ENCODE peak calls at places on chromosomes 16 and 17, in six cellular contexts. One of them, this sample, is unnamed. For H3K4me1, the result is how much of the 10 kb centered on the place peaks cover.

GRCh38 chr17:77375526-77375916 is 234.8 kb downstream of the SEC14L1 start:
- DNase-seq in A549: no peak
- DNase-seq in tibial nerve: no peak
- DNase-seq in lung: no peak
- DNase-seq in Peyer's patch: no peak
- DNase-seq in neural progenitor cell: no peak
- DNase-seq in this sample: no peak

GRCh38 chr17:1553354-1554266 is 9.0 kb downstream of the PITPNA start:
- DNase-seq in A549: no peak
- DNase-seq in tibial nerve: no peak
- DNase-seq in lung: no peak
- DNase-seq in Peyer's patch: no peak
- DNase-seq in neural progenitor cell: no peak
- DNase-seq in this sample: no peak

GRCh38 chr17:12402963-12403622 is 262.6 kb upstream of the MYOCD start:
- DNase-seq in A549: peak
- DNase-seq in tibial nerve: no peak
- DNase-seq in lung: no peak
- DNase-seq in Peyer's patch: no peak
- DNase-seq in neural progenitor cell: no peak
- DNase-seq in this sample: no peak

GRCh38 chr16:47779201-47780016 is 318.3 kb downstream of the PHKB start:
- DNase-seq in A549: no peak
- DNase-seq in tibial nerve: no peak
- DNase-seq in lung: no peak
- DNase-seq in Peyer's patch: no peak
- DNase-seq in neural progenitor cell: no peak
- DNase-seq in this sample: no peak

GRCh38 chr16:79592150-79592549 is 8.4 kb downstream of the MAF start:
- DNase-seq in A549: no peak
- DNase-seq in tibial nerve: no peak
- DNase-seq in lung: no peak
- DNase-seq in Peyer's patch: no peak
- DNase-seq in neural progenitor cell: no peak
- DNase-seq in this sample: no peak

GRCh38 chr17:40293363-40293762 is 5.7 kb downstream of the CDC6 start:
- DNase-seq in A549: no peak
- DNase-seq in tibial nerve: no peak
- DNase-seq in lung: no peak
- DNase-seq in Peyer's patch: peak
- DNase-seq in neural progenitor cell: no peak
- DNase-seq in this sample: no peak

GRCh38 chr16:89691231-89691985 is 4.9 kb downstream of the CDK10 start:
- DNase-seq in A549: no peak
- DNase-seq in tibial nerve: no peak
- DNase-seq in lung: no peak
- DNase-seq in Peyer's patch: no peak
- DNase-seq in neural progenitor cell: no peak
- DNase-seq in this sample: no peak

GRCh38 chr17:12254460-12254859 is 233.8 kb downstream of the MAP2K4 start:
- DNase-seq in A549: no peak
- DNase-seq in tibial nerve: no peak
- DNase-seq in lung: no peak
- DNase-seq in Peyer's patch: no peak
- DNase-seq in neural progenitor cell: no peak
- DNase-seq in this sample: no peak

GRCh38 chr16:96935-97381 is 18.9 kb downstream of the MPG start:
- DNase-seq in A549: peak
- DNase-seq in tibial nerve: peak
- DNase-seq in lung: peak
- DNase-seq in Peyer's patch: peak
- DNase-seq in neural progenitor cell: peak
- DNase-seq in this sample: peak

GRCh38 chr17:4003501-4004421 is 39.5 kb upstream of the ATP2A3 start:
- DNase-seq in A549: no peak
- DNase-seq in tibial nerve: no peak
- DNase-seq in lung: no peak
- DNase-seq in Peyer's patch: peak
- DNase-seq in neural progenitor cell: peak
- DNase-seq in this sample: no peak

GRCh38 chr17:53932386-53932785 is 109.7 kb downstream of the KIF2B start:
- DNase-seq in A549: no peak
- DNase-seq in tibial nerve: no peak
- DNase-seq in lung: no peak
- DNase-seq in Peyer's patch: no peak
- DNase-seq in neural progenitor cell: no peak
- DNase-seq in this sample: no peak

GRCh38 chr17:74217036-74217725 is 3.8 kb downstream of the TTYH2 start:
- DNase-seq in A549: no peak
- DNase-seq in tibial nerve: no peak
- DNase-seq in lung: no peak
- DNase-seq in Peyer's patch: no peak
- DNase-seq in neural progenitor cell: no peak
- DNase-seq in this sample: no peak
- TF ChIP-seq CTCF in A549: no peak
- TF ChIP-seq CTCF in tibial nerve: no peak
- TF ChIP-seq CTCF in lung: no peak
- TF ChIP-seq CTCF in Peyer's patch: no peak
- TF ChIP-seq CTCF in neural progenitor cell: no peak
- TF ChIP-seq CTCF in this sample: no peak

DNA sequence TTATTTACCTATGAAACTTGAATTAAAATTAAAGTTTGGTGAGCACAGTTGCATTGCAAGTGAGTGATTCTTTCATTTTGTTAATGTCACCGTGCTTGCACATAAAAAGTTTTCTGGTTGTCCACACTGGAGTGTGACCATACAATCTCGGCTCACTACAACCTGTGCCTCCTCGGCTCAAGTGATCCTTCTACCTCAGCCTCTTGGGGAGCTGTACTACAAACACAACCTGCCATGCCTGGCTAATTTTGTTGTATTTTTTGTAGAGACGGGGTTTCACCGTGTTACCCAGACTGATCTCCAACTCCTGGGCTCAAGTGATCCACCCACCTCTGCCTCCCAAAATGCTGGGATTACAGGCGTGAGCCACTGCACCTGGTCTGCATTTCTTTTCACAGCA is 50.1 kb upstream of the ADCY7 start:
- DNase-seq in A549: no peak
- DNase-seq in tibial nerve: no peak
- DNase-seq in lung: no peak
- DNase-seq in Peyer's patch: no peak
- DNase-seq in neural progenitor cell: no peak
- DNase-seq in this sample: no peak
- H3K4me1 ChIP-seq in A549: under half
- H3K4me1 ChIP-seq in tibial nerve: under half
- H3K4me1 ChIP-seq in lung: under half
- H3K4me1 ChIP-seq in Peyer's patch: under half
- H3K4me1 ChIP-seq in neural progenitor cell: under half
- H3K4me1 ChIP-seq in this sample: under half

GRCh38 chr17:59723041-59723440 is 15.6 kb downstream of the VMP1 start:
- DNase-seq in A549: no peak
- DNase-seq in tibial nerve: no peak
- DNase-seq in lung: no peak
- DNase-seq in Peyer's patch: no peak
- DNase-seq in neural progenitor cell: no peak
- DNase-seq in this sample: no peak

GRCh38 chr17:59727817-59728533 is 20.5 kb downstream of the VMP1 start:
- DNase-seq in A549: no peak
- DNase-seq in tibial nerve: no peak
- DNase-seq in lung: no peak
- DNase-seq in Peyer's patch: no peak
- DNase-seq in neural progenitor cell: no peak
- DNase-seq in this sample: no peak

GRCh38 chr17:59723607-59724006 is 16.2 kb downstream of the VMP1 start:
- DNase-seq in A549: no peak
- DNase-seq in tibial nerve: no peak
- DNase-seq in lung: no peak
- DNase-seq in Peyer's patch: no peak
- DNase-seq in neural progenitor cell: no peak
- DNase-seq in this sample: no peak

GRCh38 chr17:59722623-59723022 is 15.2 kb downstream of the VMP1 start:
- DNase-seq in A549: no peak
- DNase-seq in tibial nerve: no peak
- DNase-seq in lung: no peak
- DNase-seq in Peyer's patch: no peak
- DNase-seq in neural progenitor cell: no peak
- DNase-seq in this sample: no peak

DNA sequence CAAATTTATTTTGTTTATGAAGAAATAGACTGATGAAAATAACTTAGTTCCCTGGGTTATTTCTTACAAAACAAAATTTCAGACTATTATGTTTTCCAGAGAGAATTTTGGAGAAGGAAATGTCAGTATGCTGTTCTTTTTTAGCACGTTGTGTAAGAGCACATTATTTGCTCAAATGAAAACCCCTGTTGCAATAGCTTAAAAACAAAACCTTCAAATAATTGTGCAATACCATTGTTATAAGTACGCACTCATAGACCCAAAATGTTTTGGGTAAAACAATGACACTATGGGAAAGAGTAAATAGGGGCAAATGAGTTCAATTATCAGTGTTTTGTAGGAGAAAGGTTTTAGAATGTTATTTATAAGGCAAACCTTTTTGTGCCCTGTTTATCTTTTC is 18.2 kb downstream of the VMP1 start:
- DNase-seq in A549: no peak
- DNase-seq in tibial nerve: no peak
- DNase-seq in lung: no peak
- DNase-seq in Peyer's patch: no peak
- DNase-seq in neural progenitor cell: no peak
- DNase-seq in this sample: no peak
- H3K27ac ChIP-seq in A549: peak
- H3K27ac ChIP-seq in tibial nerve: no peak
- H3K27ac ChIP-seq in lung: no peak
- H3K27ac ChIP-seq in Peyer's patch: peak
- H3K27ac ChIP-seq in neural progenitor cell: no peak
- H3K27ac ChIP-seq in this sample: peak

DNA sequence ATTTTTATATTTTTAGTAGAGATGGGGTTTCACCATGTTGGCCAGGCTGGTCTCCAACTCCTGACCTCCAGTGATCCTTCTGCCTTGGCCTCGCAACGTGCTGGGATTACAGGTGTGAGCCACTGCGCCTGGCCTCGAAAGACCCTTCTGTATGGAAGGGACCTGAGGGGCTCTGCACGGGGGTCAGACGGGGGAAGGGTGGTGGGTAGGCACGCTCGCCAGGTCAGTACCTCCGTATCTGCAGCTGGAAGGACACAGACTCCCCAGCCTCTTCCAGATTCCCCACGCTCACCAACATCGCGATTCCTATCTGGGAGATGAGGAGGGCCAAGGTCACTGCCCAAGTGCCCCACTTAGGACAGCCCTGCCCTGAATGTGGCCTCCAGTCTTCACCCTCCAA is 12.7 kb downstream of the ITGA2B start:
- DNase-seq in A549: no peak
- DNase-seq in tibial nerve: no peak
- DNase-seq in lung: no peak
- DNase-seq in Peyer's patch: no peak
- DNase-seq in neural progenitor cell: no peak
- DNase-seq in this sample: no peak
- TF ChIP-seq CTCF in A549: no peak
- TF ChIP-seq CTCF in tibial nerve: no peak
- TF ChIP-seq CTCF in lung: no peak
- TF ChIP-seq CTCF in Peyer's patch: no peak
- TF ChIP-seq CTCF in neural progenitor cell: no peak
- TF ChIP-seq CTCF in this sample: no peak

DNA sequence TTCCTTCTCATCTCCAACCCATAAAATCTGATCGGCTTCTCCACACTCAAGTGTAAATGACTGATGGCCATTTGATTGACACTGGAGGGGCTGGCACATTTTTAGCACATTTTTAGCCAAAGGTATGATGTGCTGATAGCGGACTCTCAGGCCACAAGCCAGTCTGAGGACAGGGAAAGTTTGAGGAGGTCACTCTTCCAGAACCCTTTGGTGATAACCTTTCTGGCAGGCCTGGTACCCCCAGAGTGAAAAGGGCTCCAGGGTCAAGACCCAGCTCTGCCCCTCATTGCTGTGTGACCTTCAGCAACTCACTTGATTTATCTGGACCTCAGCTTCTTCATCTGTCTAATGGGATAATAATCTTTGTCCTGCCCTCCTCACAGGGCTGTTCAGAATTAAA is 1.7 kb upstream of the NLRC5 start:
- DNase-seq in A549: no peak
- DNase-seq in tibial nerve: no peak
- DNase-seq in lung: no peak
- DNase-seq in Peyer's patch: no peak
- DNase-seq in neural progenitor cell: no peak
- DNase-seq in this sample: peak
- H3K4me1 ChIP-seq in A549: under half
- H3K4me1 ChIP-seq in tibial nerve: half or more
- H3K4me1 ChIP-seq in lung: under half
- H3K4me1 ChIP-seq in Peyer's patch: under half
- H3K4me1 ChIP-seq in neural progenitor cell: under half
- H3K4me1 ChIP-seq in this sample: half or more

DNA sequence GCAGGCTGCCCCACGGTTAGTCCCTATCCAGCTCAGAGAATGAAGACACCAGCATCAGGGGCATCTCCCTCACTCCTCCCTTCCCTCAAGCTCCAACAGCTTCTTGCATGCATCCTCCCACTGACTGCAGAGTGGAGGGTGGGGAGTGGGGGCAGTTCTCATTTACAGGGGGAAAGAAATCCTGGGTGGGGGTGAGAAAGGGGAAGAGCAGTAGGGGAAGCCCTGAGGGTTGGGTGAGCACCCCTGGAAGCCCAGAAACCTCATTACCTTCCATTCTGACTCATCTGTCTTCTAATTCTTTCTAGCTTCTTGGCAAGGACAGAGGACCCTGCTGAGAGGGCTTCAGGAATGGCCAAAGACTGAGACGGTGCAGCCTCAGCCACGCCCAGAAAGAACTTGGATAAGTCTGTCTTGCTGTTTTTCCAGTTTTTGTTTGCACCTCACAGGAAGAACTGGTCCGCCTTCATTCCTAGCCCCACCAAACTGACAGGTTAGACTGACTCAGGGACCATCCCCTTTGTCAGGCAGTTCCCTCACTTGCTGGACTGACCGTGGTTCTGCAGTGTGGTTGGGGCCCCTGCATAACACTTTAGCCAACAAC is 52.5 kb upstream of the WSB1 start:
- DNase-seq in A549: no peak
- DNase-seq in tibial nerve: no peak
- DNase-seq in lung: peak
- DNase-seq in Peyer's patch: peak
- DNase-seq in neural progenitor cell: no peak
- DNase-seq in this sample: no peak
- H3K27ac ChIP-seq in A549: no peak
- H3K27ac ChIP-seq in tibial nerve: no peak
- H3K27ac ChIP-seq in lung: no peak
- H3K27ac ChIP-seq in Peyer's patch: no peak
- H3K27ac ChIP-seq in neural progenitor cell: no peak
- H3K27ac ChIP-seq in this sample: peak